ENCODE peak calls at places on chromosome 19, in nine cellular contexts. K is thoracic aorta, P is neuronal stem cell, V is right lobe of liver, I is left ventricle myocardium inferior, G is cardiac muscle cell, H is mesendoderm, U is H9, L is upper lobe of right lung. D is an unnamed sample.

GRCh38 chr19:3986260-3987041 is 1.2 kb upstream of the EEF2 start:
- DNase-seq in K (no peak), P (peak; percentile 52), V (peak; percentile 61), I (no peak), G (peak; percentile 87), H (no peak), U (peak; percentile 81), L (no peak), D (peak; percentile 44)

GRCh38 chr19:17441241-17442135 is 7.0 kb downstream of the TMEM221 start:
- DNase-seq in K (no peak), P (no peak), V (no peak), I (no peak), G (peak; percentile 41), H (peak; percentile 69), U (peak; percentile 56), L (no peak), D (no peak)

GRCh38 chr19:30064776-30065494 is 122.9 kb downstream of the URI1 start:
- DNase-seq in K (no peak), P (no peak), V (no peak), I (no peak), G (no peak), H (no peak), U (no peak), L (peak; percentile 51), D (no peak)

GRCh38 chr19:55289117-55289796 is 5.5 kb downstream of the BRSK1 start:
- DNase-seq in K (no peak), P (no peak), V (no peak), I (no peak), G (peak; percentile 10), H (peak; percentile 54), U (no peak), L (no peak), D (no peak)

GRCh38 chr19:45075215-45076028 is 856 bp downstream of the ZNF296 start:
- DNase-seq in K (no peak), P (no peak), V (peak; percentile 70), I (peak; percentile 67), G (peak; percentile 51), H (peak; percentile 77), U (peak; percentile 90), L (peak; percentile 96), D (peak; percentile 60)

GRCh38 chr19:31256601-31256990 is 92.6 kb downstream of the TSHZ3 start:
- DNase-seq in K (no peak), P (no peak), V (no peak), I (no peak), G (no peak), H (no peak), U (no peak), L (no peak), D (no peak)

GRCh38 chr19:56273563-56274117 is 1.1 kb downstream of the EDDM13 start:
- DNase-seq in K (no peak), P (no peak), V (no peak), I (no peak), G (peak; percentile 42), H (peak; percentile 43), U (no peak), L (no peak), D (no peak)

GRCh38 chr19:3225677-3226093 is 1.2 kb downstream of the CELF5 start:
- DNase-seq in K (no peak), P (no peak), V (no peak), I (no peak), G (no peak), H (peak; percentile 21), U (no peak), L (no peak), D (no peak)

GRCh38 chr19:53580871-53581835 is 43.2 kb downstream of the ZNF331 start:
- DNase-seq in K (no peak), P (no peak), V (no peak), I (no peak), G (no peak), H (peak; percentile 18), U (peak; percentile 39), L (no peak), D (no peak)

GRCh38 chr19:4061178-4061682 is 5.5 kb downstream of the ZBTB7A start:
- DNase-seq in K (peak; percentile 46), P (no peak), V (peak; percentile 97), I (peak; percentile 85), G (peak; percentile 37), H (no peak), U (peak; percentile 73), L (peak; percentile 94), D (peak; percentile 68)

GRCh38 chr19:18587561-18587960 is 1.0 kb upstream of the REX1BD start:
- DNase-seq in K (no peak), P (no peak), V (no peak), I (no peak), G (no peak), H (no peak), U (no peak), L (no peak), D (no peak)

GRCh38 chr19:32580901-32581703 is at the start of gene PDCD5:
- DNase-seq in K (peak; percentile 69), P (peak; percentile 90), V (peak; percentile 98), I (peak; percentile 98), G (peak; percentile 97), H (peak; percentile 93), U (peak; percentile 92), L (peak; percentile 99), D (peak; percentile 94)

GRCh38 chr19:19459707-19460251 is 54.3 kb downstream of the GATAD2A start:
- DNase-seq in K (no peak), P (no peak), V (no peak), I (peak; percentile 46), G (peak; percentile 58), H (no peak), U (no peak), L (no peak), D (peak; percentile 49)

GRCh38 chr19:54154603-54155345 is 4.7 kb downstream of the LENG1 start:
- DNase-seq in K (no peak), P (no peak), V (no peak), I (no peak), G (no peak), H (no peak), U (no peak), L (no peak), D (no peak)

GRCh38 chr19:47024502-47024901 is 4.9 kb downstream of the NPAS1 start:
- DNase-seq in K (no peak), P (no peak), V (no peak), I (no peak), G (no peak), H (no peak), U (no peak), L (no peak), D (no peak)

GRCh38 chr19:41957838-41958366 is 1.2 kb downstream of the RABAC1 start:
- DNase-seq in K (no peak), P (peak; percentile 71), V (peak; percentile 74), I (peak; percentile 48), G (peak; percentile 86), H (peak; percentile 95), U (peak; percentile 89), L (peak; percentile 85), D (peak; percentile 16)

GRCh38 chr19:35509018-35509652 is 4.3 kb downstream of the DMKN start:
- DNase-seq in K (no peak), P (no peak), V (no peak), I (no peak), G (no peak), H (peak; percentile 88), U (peak; percentile 79), L (peak; percentile 85), D (no peak)

GRCh38 chr19:45008554-45008953 is 7.3 kb downstream of the RELB start:
- DNase-seq in K (no peak), P (no peak), V (no peak), I (no peak), G (no peak), H (peak; percentile 19), U (peak; percentile 46), L (no peak), D (no peak)

GRCh38 chr19:18292460-18292809 is 11.0 kb upstream of the JUND start:
- DNase-seq in K (no peak), P (no peak), V (peak; percentile 73), I (no peak), G (no peak), H (peak; percentile 94), U (peak; percentile 71), L (no peak), D (no peak)

GRCh38 chr19:4472174-4472974 is at the start of gene HDGFL2:
- DNase-seq in K (no peak), P (no peak), V (no peak), I (no peak), G (no peak), H (no peak), U (no peak), L (no peak), D (no peak)

GRCh38 chr19:14114854-14115253 is 2.7 kb downstream of the PRKACA start:
- DNase-seq in K (no peak), P (no peak), V (peak; percentile 74), I (peak; percentile 67), G (peak; percentile 39), H (peak; percentile 40), U (peak; percentile 67), L (peak; percentile 80), D (peak; percentile 72)
- H3K4me1 ChIP-seq in K (peaks cover 82% of the 10 kb centered on the region), P (peaks cover 40% of the 10 kb centered on the region), V (peaks cover 56% of the 10 kb centered on the region), I (peaks cover 92% of the 10 kb centered on the region), G (peaks cover 46% of the 10 kb centered on the region), H (peaks cover 13% of the 10 kb centered on the region), U (peaks cover 9% of the 10 kb centered on the region), L (peaks cover 53% of the 10 kb centered on the region), D (peaks cover 68% of the 10 kb centered on the region)

DNA sequence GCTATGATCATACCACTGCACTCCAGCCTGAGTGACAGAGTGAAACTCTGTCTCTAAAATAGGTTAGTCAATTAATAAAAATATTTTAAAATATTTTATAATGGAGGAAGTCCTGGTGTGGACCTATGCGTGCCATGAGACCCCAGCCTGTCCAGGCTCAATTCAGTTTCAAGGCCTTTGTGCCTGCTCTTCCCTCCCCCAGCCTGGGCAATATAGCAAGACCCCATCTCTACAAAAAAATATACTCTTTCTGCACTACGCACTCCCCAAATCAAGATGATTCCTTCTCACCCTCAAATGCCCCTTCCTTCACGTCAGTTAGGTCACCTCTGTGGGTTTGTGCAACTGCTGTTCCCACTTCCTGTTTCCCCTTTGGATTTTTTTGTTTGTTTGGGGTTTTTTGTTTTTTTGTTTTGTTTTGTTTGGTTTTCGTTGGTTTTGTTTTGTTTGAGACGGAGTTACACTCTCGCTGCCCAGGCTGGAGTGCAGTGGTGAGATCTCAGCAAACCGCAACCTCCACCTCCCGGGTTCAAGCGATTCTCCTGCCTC is 1.4 kb upstream of the HSH2D start:
- DNase-seq in K (no peak), P (no peak), V (no peak), I (no peak), G (no peak), H (no peak), U (no peak), L (no peak), D (no peak)
- H3K4me1 ChIP-seq in K (no peaks in the 10 kb centered on the region), P (no peaks in the 10 kb centered on the region), V (no peaks in the 10 kb centered on the region), I (no peaks in the 10 kb centered on the region), G (no peaks in the 10 kb centered on the region), H (no peaks in the 10 kb centered on the region), U (no peaks in the 10 kb centered on the region), L (peaks cover 5% of the 10 kb centered on the region), D (no peaks in the 10 kb centered on the region)

DNA sequence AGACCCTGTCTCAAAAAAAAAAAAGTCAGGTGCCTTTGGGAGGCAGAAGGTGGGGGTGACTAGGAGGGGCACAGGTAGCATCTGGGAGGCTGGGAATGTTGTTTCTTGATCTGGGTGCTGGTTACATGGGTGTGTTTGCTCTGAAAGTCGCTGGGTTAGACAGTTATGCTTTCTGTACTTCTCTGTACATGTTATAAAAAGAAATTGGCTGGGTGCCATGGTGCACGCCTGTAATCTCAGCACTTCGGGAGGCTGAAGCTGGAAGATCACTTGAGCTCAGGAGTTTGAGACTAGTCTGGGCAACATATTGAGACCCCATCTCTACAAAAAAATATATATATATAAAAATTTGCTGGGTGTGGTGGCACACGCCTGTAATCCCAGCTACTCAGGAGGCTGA is 15.1 kb downstream of the NOSIP start:
- DNase-seq in K (no peak), P (no peak), V (no peak), I (no peak), G (peak; percentile 67), H (no peak), U (no peak), L (no peak), D (peak; percentile 59)
- H3K4me1 ChIP-seq in K (peaks cover 11% of the 10 kb centered on the region), P (no peaks in the 10 kb centered on the region), V (peaks cover 15% of the 10 kb centered on the region), I (peaks cover 46% of the 10 kb centered on the region), G (no peaks in the 10 kb centered on the region), H (no peaks in the 10 kb centered on the region), U (peaks cover 2% of the 10 kb centered on the region), L (peaks cover 21% of the 10 kb centered on the region), D (peaks cover 50% of the 10 kb centered on the region)

GRCh38 chr19:13087795-13088537 is 14.7 kb downstream of the LYL1 start:
- DNase-seq in K (no peak), P (no peak), V (peak; percentile 78), I (no peak), G (no peak), H (no peak), U (no peak), L (no peak), D (no peak)
- H3K4me1 ChIP-seq in K (peaks cover 76% of the 10 kb centered on the region), P (peaks cover 16% of the 10 kb centered on the region), V (peaks cover 27% of the 10 kb centered on the region), I (peaks cover 71% of the 10 kb centered on the region), G (no peaks in the 10 kb centered on the region), H (peaks cover 5% of the 10 kb centered on the region), U (peaks cover 2% of the 10 kb centered on the region), L (peaks cover 28% of the 10 kb centered on the region), D (peaks cover 10% of the 10 kb centered on the region)